ENCODE peak calls at places on chromosomes 4 and X, in four cellular contexts. D is naive thymus-derived CD4-positive, alpha-beta T cell; M is activated CD4-positive, alpha-beta T cell treated with anti-CD3 and anti-CD28 coated beads, Interleukin-2, amount 10 ng/mL, durations not matched to agents 7 days and 5 days; K is stimulated activated CD4-positive, alpha-beta T cell treated with anti-CD3 and anti-CD28 coated beads, Interleukin-1b, Interleukin-23, amount 100 ng/mL, for 4 hours. U is an unnamed sample.

GRCh38 chr4:36915717-36916116 is 328.8 kb upstream of the NWD2 start:
- DNase-seq in D (no peak), K (no peak), M (no peak), U (no peak)

GRCh38 chr4:56655627-56656345 is 25.3 kb downstream of the HOPX start:
- DNase-seq in M (peak), D (no peak), K (peak), U (no peak)

GRCh38 chr4:102521570-102522553 is 20.7 kb downstream of the NFKB1 start:
- DNase-seq in D (no peak), M (no peak), K (no peak), U (no peak)

GRCh38 chr4:115090483-115091075 is 22.8 kb downstream of the NDST4 start:
- DNase-seq in K (no peak), D (no peak), M (no peak), U (peak)

GRCh38 chrX:10365532-10366265 is 208.9 kb downstream of the CLCN4 start:
- DNase-seq in D (no peak), M (no peak), K (no peak), U (no peak)

GRCh38 chr4:106422766-106423165 is 54.2 kb upstream of the GIMD1 start:
- DNase-seq in K (no peak), D (no peak), M (no peak), U (no peak)

GRCh38 chr4:79042079-79042674 is 102.9 kb upstream of the PAQR3 start:
- DNase-seq in K (no peak), M (no peak), D (no peak), U (no peak)

GRCh38 chr4:26235500-26235899 is 85.3 kb upstream of the RBPJ start:
- DNase-seq in K (no peak), M (no peak), D (no peak), U (no peak)

GRCh38 chr4:120730777-120731320 is 191.7 kb downstream of the PRDM5 start:
- DNase-seq in K (no peak), M (no peak), D (no peak), U (no peak)

GRCh38 chr4:42655921-42656735 is 777 bp downstream of the ATP8A1 start:
- DNase-seq in D (peak), M (peak), K (peak), U (peak)

GRCh38 chr4:158353541-158354304 is 143.4 kb downstream of the TMEM144 start:
- DNase-seq in D (no peak), K (no peak), M (no peak), U (no peak)

GRCh38 chr4:47442980-47443379 is 20.5 kb downstream of the COMMD8 start:
- DNase-seq in K (no peak), D (no peak), M (no peak), U (no peak)

GRCh38 chr4:11149612-11150259 is 279.0 kb downstream of the HS3ST1 start:
- DNase-seq in M (no peak), D (no peak), K (no peak), U (no peak)

GRCh38 chr4:127783026-127783769 is 1.1 kb downstream of the HSPA4L start:
- DNase-seq in M (no peak), D (peak), K (no peak), U (peak)

GRCh38 chr4:140038031-140038533 is 115.9 kb downstream of the MAML3 start:
- DNase-seq in M (no peak), D (no peak), K (no peak), U (no peak)

GRCh38 chrX:71976753-71977152 is 66.1 kb downstream of the NHSL2 start:
- DNase-seq in K (no peak), M (no peak), D (no peak), U (no peak)

GRCh38 chrX:9510366-9510765 is 45.5 kb downstream of the TBL1X start:
- DNase-seq in K (no peak), M (no peak), D (no peak), U (no peak)

GRCh38 chr4:71189471-71189870 is 149.3 kb upstream of the SLC4A4 start:
- DNase-seq in M (no peak), K (no peak), D (no peak), U (no peak)

GRCh38 chr4:91958651-91959050 is 345.1 kb upstream of the GRID2 start:
- DNase-seq in K (no peak), D (no peak), M (no peak), U (no peak)

GRCh38 chr4:14700544-14700943 is 301.7 kb upstream of the CPEB2 start:
- DNase-seq in M (no peak), K (no peak), D (no peak), U (no peak)

GRCh38 chrX:68940601-68941000 is 111.8 kb downstream of the EFNB1 start:
- DNase-seq in M (no peak), D (no peak), K (no peak), U (no peak)

GRCh38 chrX:39518451-39519212 is 579.1 kb downstream of the BCOR start:
- DNase-seq in D (no peak), M (no peak), K (no peak), U (no peak)

GRCh38 chr4:55396305-55397023 is 707 bp downstream of the TMEM165 start:
- DNase-seq in M (peak), K (peak), D (peak), U (peak)

GRCh38 chr4:8592366-8593267 is at the start of gene CPZ:
- DNase-seq in K (no peak), D (no peak), M (no peak), U (no peak)

GRCh38 chr4:122542411-122543236 is 78.2 kb downstream of the IL21 start:
- DNase-seq in K (no peak), M (no peak), D (no peak), U (no peak)

GRCh38 chr4:173535932-173536331 is 5.9 kb upstream of the HAND2 start:
- DNase-seq in M (no peak), K (no peak), D (no peak), U (no peak)

GRCh38 chr4:72378901-72379300 is 190.1 kb downstream of the ADAMTS3 start:
- DNase-seq in K (no peak), D (no peak), M (no peak), U (no peak)